ENCODE peak calls at places on chromosomes 12 and 14, in ten cellular contexts. I is mucosa of descending colon, X is BE2C, U is suprapubic skin, V is nephron progenitor cell, W is thoracic aorta, L is AG04449, F is fibroblast of pulmonary artery, R is upper lobe of right lung, J is K562. B is an unnamed sample.
A peak's percentile ranks its signal among the peaks of the same experiment; 100 is the strongest.

GRCh38 chr12:62379026-62379722 is 87.5 kb upstream of the MON2 start:
- DNase-seq in I (no peak), X (no peak), U (no peak), V (no peak), W (no peak), L (no peak), F (peak; percentile 7), R (no peak), J (no peak), B (no peak)

GRCh38 chr14:68446243-68447040 is 346.4 kb downstream of the ZFP36L1 start:
- DNase-seq in I (no peak), X (no peak), U (no peak), V (no peak), W (no peak), L (no peak), F (no peak), R (no peak), J (no peak), B (no peak)

GRCh38 chr14:99037777-99038176 is 234.2 kb downstream of the BCL11B start:
- DNase-seq in I (no peak), X (no peak), U (no peak), V (peak; percentile 24), W (no peak), L (no peak), F (no peak), R (no peak), J (peak; percentile 7), B (no peak)

GRCh38 chr14:28596336-28596735 is 170.3 kb upstream of the FOXG1 start:
- DNase-seq in I (no peak), X (no peak), U (no peak), V (no peak), W (no peak), L (peak; percentile 10), F (peak; percentile 77), R (no peak), J (no peak), B (no peak)

GRCh38 chr14:98903371-98903770 is 368.6 kb downstream of the BCL11B start:
- DNase-seq in I (no peak), X (no peak), U (no peak), V (no peak), W (no peak), L (no peak), F (no peak), R (no peak), J (no peak), B (no peak)

GRCh38 chr12:47889040-47889439 is 15.8 kb downstream of the VDR start:
- DNase-seq in I (no peak), X (no peak), U (no peak), V (no peak), W (no peak), L (no peak), F (no peak), R (no peak), J (no peak), B (no peak)

GRCh38 chr14:97299661-97300060 is 502.5 kb downstream of the VRK1 start:
- DNase-seq in I (peak; percentile 23), X (no peak), U (no peak), V (peak; percentile 8), W (no peak), L (no peak), F (no peak), R (no peak), J (no peak), B (no peak)

GRCh38 chr12:122834921-122835692 is at the start of gene HIP1R:
- DNase-seq in I (peak; percentile 74), X (no peak), U (peak; percentile 69), V (no peak), W (no peak), L (no peak), F (peak; percentile 12), R (peak; percentile 81), J (peak; percentile 93), B (peak; percentile 46)

GRCh38 chr14:33271216-33271615 is 332.5 kb downstream of the NPAS3 start:
- DNase-seq in I (no peak), X (no peak), U (no peak), V (no peak), W (no peak), L (no peak), F (no peak), R (no peak), J (no peak), B (no peak)

GRCh38 chr12:41897593-41897992 is 247.1 kb downstream of the GXYLT1 start:
- DNase-seq in I (no peak), X (no peak), U (no peak), V (no peak), W (no peak), L (no peak), F (no peak), R (no peak), J (no peak), B (no peak)

GRCh38 chr12:125284945-125285344 is 219.7 kb downstream of the AACS start:
- DNase-seq in I (no peak), X (no peak), U (no peak), V (no peak), W (no peak), L (no peak), F (no peak), R (no peak), J (peak; percentile 19), B (no peak)

DNA sequence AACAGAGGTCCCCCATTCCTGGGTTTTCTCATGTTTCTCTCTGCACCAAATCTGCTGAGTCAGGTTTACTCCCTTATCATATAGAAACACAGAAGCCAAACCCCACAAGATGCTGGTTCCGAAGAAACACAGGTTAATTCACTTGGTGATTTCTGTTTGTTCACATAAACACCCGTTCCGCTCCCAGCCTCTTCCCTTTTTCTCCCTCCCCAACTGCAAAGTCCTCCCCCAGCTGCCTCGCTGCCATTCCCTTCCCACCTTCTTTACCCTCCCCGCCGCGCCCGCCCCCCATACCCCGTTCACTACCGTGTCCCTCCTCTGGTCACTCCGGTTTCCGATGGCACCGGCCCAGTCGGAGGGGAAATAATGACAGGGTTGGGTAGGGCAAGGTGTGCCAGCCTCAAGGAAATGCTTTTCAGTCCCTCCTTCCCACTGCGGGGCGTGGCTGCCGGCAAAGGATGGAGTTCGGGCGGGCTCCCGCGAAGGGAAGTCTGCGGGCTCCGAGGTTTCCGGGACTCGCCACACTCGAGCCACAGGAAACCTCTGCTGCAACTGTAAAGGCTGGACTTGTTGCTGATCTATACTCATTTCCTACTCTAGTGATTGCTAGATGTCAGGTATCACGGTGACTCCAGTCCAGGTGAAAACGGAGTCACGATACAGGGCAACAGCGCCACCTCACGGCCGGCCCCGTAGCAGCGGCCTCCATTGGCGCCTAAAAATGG is at the start of gene STYK1:
- DNase-seq in I (peak; percentile 91), X (peak; percentile 20), U (peak; percentile 70), V (peak; percentile 72), W (no peak), L (no peak), F (peak; percentile 28), R (peak; percentile 87), J (peak; percentile 63), B (peak; percentile 65)
- TF ChIP-seq CTCF in I (peak; percentile 83), X (peak; percentile 73), U (peak; percentile 67), V (peak; percentile 93), W (peak; percentile 46), L (peak; percentile 95), F (peak; percentile 86), R (peak; percentile 87), J (peak; percentile 77), B (peak; percentile 94)

DNA sequence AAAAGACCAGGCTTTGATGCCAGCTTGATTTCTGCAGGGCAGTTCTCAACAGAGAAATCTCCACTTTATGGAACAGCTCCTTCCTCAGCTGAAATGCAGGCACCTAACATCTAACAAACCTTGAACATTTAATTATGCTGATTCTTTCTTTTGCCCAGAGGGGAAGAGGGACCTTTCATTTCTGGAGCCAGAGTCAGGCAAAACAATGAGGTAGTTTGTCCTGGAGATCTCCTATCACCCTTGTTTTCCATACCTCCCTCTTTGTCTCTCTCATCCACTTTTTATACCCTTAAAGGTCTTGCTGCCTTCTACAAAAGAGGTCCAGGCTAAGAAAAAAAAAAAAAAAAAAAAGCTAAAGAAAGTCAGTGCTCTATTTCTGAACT is 26.1 kb upstream of the RASSF3 start:
- DNase-seq in I (no peak), X (peak; percentile 11), U (no peak), V (no peak), W (no peak), L (no peak), F (no peak), R (no peak), J (no peak), B (no peak)
- TF ChIP-seq CTCF in I (no peak), X (no peak), U (no peak), V (no peak), W (no peak), L (no peak), F (no peak), R (no peak), J (no peak), B (no peak)

GRCh38 chr14:37254411-37254947 is 56.7 kb downstream of the MIPOL1 start:
- DNase-seq in I (no peak), X (no peak), U (no peak), V (no peak), W (no peak), L (no peak), F (no peak), R (no peak), J (no peak), B (no peak)

GRCh38 chr14:37253905-37254304 is 56.2 kb downstream of the MIPOL1 start:
- DNase-seq in I (peak; percentile 25), X (no peak), U (no peak), V (no peak), W (no peak), L (peak; percentile 9), F (peak; percentile 83), R (no peak), J (no peak), B (no peak)

GRCh38 chr14:37252434-37252833 is 54.7 kb downstream of the MIPOL1 start:
- DNase-seq in I (no peak), X (no peak), U (no peak), V (no peak), W (no peak), L (no peak), F (no peak), R (no peak), J (no peak), B (no peak)

GRCh38 chr14:37247777-37248461 is 50.2 kb downstream of the MIPOL1 start:
- DNase-seq in I (peak; percentile 16), X (no peak), U (no peak), V (no peak), W (no peak), L (no peak), F (no peak), R (no peak), J (no peak), B (no peak)

DNA sequence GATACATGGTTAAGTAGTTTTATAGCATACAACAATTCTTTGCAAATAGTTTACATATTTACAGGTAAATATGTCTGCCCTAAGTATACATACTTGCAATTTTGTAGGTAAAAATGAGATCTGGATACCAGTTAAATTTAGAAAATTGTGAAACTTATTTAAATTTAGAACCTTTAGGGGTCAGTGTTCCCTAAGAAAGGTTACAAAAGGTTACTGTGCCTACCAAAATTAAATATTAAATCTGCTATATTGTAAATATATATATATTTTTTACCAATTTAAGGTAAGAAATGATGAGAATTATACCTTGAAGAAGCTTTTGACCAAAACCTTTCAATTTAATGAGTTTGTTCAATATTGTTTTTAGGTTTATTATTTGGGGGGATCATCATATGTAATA is 54.0 kb downstream of the MIPOL1 start:
- DNase-seq in I (no peak), X (no peak), U (no peak), V (no peak), W (no peak), L (no peak), F (no peak), R (no peak), J (no peak), B (no peak)
- TF ChIP-seq CTCF in I (no peak), X (no peak), U (no peak), V (no peak), W (no peak), L (no peak), F (no peak), R (no peak), J (peak; percentile 31), B (no peak)

GRCh38 chr12:96397756-96398421 is 2.4 kb downstream of the CDK17 start:
- DNase-seq in I (no peak), X (no peak), U (no peak), V (no peak), W (no peak), L (no peak), F (peak; percentile 46), R (no peak), J (no peak), B (no peak)
- TF ChIP-seq CTCF in I (no peak), X (no peak), U (no peak), V (no peak), W (no peak), L (no peak), F (no peak), R (no peak), J (no peak), B (no peak)

B was measured in natural killer cell.